ENCODE peak calls at places on chromosomes 2 and 18, in eight cellular contexts. M is OCI-LY7; F is neural crest cell; N is GM13976; I is A549; H is adrenal gland; O is activated B cell treated with CpG ODN at 0.5 μM for 24 hours; A is CD8-positive, alpha-beta T cell. V is an unnamed sample.

GRCh38 chr2:133062174-133062573 is 392.2 kb upstream of the LYPD1 start:
- DNase-seq in O (no peak), A (no peak), N (no peak), M (no peak), F (no peak), H (no peak), I (no peak), V (no peak)

GRCh38 chr2:101775092-101775491 is 77.6 kb downstream of the MAP4K4 start:
- DNase-seq in H (no peak), I (no peak), O (no peak), F (no peak), M (no peak), N (no peak), A (no peak), V (no peak)

GRCh38 chr2:140085674-140086073 is 1305.5 kb upstream of the NXPH2 start:
- DNase-seq in O (no peak), A (no peak), N (no peak), M (no peak), F (no peak), I (no peak), H (no peak), V (no peak)

GRCh38 chr18:56522826-56523225 is 115.6 kb downstream of the TXNL1 start:
- DNase-seq in F (no peak), A (no peak), I (no peak), O (no peak), N (no peak), H (no peak), M (no peak), V (no peak)

GRCh38 chr2:15555839-15556238 is 5.3 kb downstream of the NBAS start:
- DNase-seq in F (no peak), M (no peak), H (no peak), N (no peak), A (no peak), O (no peak), I (no peak), V (no peak)

GRCh38 chr18:23503038-23503966 is at the start of gene RMC1:
- DNase-seq in N (peak; percentile 98), M (peak; percentile 96), O (peak; percentile 100), I (peak; percentile 92), H (peak; percentile 97), F (peak; percentile 92), A (peak; percentile 99), V (peak; percentile 96)

GRCh38 chr18:13612111-13612997 is 114.0 kb downstream of the FAM210A start:
- DNase-seq in F (no peak), I (no peak), H (no peak), O (peak; percentile 69), N (peak; percentile 75), A (peak; percentile 83), M (peak; percentile 96), V (peak; percentile 70)

GRCh38 chr18:77366725-77367641 is 117.3 kb downstream of the GALR1 start:
- DNase-seq in M (no peak), H (no peak), N (no peak), I (peak; percentile 56), O (no peak), A (no peak), F (peak; percentile 8), V (no peak)

GRCh38 chr2:202375006-202375610 is 1.0 kb upstream of the BMPR2 start:
- DNase-seq in O (peak; percentile 23), F (peak; percentile 55), A (peak; percentile 41), N (peak; percentile 40), I (peak; percentile 74), H (peak; percentile 73), M (no peak), V (no peak)

GRCh38 chr2:172427990-172428840 is 829 bp downstream of the ITGA6 start:
- DNase-seq in A (peak; percentile 66), H (peak; percentile 28), I (peak; percentile 57), M (no peak), N (no peak), O (peak; percentile 19), F (peak; percentile 29), V (no peak)

GRCh38 chr2:205660521-205661124 is 21.7 kb upstream of the NRP2 start:
- DNase-seq in H (no peak), F (no peak), I (peak; percentile 27), N (peak; percentile 14), M (no peak), A (no peak), O (no peak), V (no peak)

GRCh38 chr2:593354-594026 is 83.7 kb downstream of the TMEM18 start:
- DNase-seq in N (no peak), F (no peak), M (no peak), I (no peak), A (no peak), O (no peak), H (no peak), V (no peak)

GRCh38 chr18:3250237-3251107 is 2.9 kb downstream of the MYL12A start:
- DNase-seq in N (no peak), M (no peak), O (no peak), F (no peak), A (no peak), H (no peak), I (no peak), V (no peak)

DNA sequence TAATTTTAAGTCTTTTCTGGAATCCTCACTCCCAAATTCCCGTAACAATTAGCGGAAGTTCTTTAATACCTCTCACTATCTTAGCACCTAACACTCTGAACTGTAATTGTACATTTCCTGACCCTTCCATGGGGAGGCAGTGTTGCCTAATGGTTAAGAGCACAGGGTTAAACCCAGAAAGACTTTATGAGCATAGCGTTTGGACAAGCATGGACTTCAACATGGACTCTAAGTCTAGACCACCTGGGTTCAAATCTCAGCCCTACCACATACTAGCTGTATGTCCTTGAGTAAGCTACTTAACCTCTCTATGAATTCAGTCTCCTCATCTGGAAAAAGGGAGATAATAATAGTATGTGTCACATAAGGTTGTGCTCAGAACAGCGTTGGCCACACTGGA is 13.0 kb downstream of the ANTXR1 start:
- DNase-seq in I (peak; percentile 56), F (no peak), M (peak; percentile 34), H (no peak), O (no peak), A (no peak), N (peak; percentile 53), V (peak; percentile 49)
- TF ChIP-seq CTCF in I (peak; percentile 50), F (peak; percentile 61), M (peak; percentile 81), H (peak; percentile 46), O (no peak), A (no peak), N (peak; percentile 55), V (peak; percentile 65)

GRCh38 chr2:184596819-184597411 is 1.4 kb upstream of the ZNF804A start:
- DNase-seq in M (peak; percentile 91), O (no peak), I (no peak), H (no peak), N (no peak), A (no peak), F (no peak), V (peak; percentile 23)
- TF ChIP-seq CTCF in M (peak; percentile 84), O (no peak), I (no peak), H (no peak), N (no peak), A (no peak), F (no peak), V (peak; percentile 16)

GRCh38 chr2:231613655-231614558 is 21.2 kb downstream of the TEX44 start:
- DNase-seq in O (peak; percentile 84), F (peak; percentile 80), N (peak; percentile 94), M (peak; percentile 99), I (peak; percentile 84), H (peak; percentile 94), A (peak; percentile 56), V (peak; percentile 95)

GRCh38 chr2:231612199-231613053 is 19.8 kb downstream of the TEX44 start:
- DNase-seq in A (peak; percentile 92), F (peak; percentile 83), N (peak; percentile 92), M (peak; percentile 91), H (peak; percentile 96), O (peak; percentile 92), I (peak; percentile 92), V (peak; percentile 93)

GRCh38 chr2:231613054-231613654 is 20.5 kb downstream of the TEX44 start:
- DNase-seq in O (no peak), A (no peak), F (no peak), H (no peak), M (peak; percentile 44), N (no peak), I (no peak), V (no peak)

GRCh38 chr2:231614559-231615057 is 21.9 kb downstream of the TEX44 start:
- DNase-seq in A (peak; percentile 30), O (peak; percentile 72), M (peak; percentile 73), I (no peak), H (no peak), N (peak; percentile 69), F (no peak), V (peak; percentile 58)

DNA sequence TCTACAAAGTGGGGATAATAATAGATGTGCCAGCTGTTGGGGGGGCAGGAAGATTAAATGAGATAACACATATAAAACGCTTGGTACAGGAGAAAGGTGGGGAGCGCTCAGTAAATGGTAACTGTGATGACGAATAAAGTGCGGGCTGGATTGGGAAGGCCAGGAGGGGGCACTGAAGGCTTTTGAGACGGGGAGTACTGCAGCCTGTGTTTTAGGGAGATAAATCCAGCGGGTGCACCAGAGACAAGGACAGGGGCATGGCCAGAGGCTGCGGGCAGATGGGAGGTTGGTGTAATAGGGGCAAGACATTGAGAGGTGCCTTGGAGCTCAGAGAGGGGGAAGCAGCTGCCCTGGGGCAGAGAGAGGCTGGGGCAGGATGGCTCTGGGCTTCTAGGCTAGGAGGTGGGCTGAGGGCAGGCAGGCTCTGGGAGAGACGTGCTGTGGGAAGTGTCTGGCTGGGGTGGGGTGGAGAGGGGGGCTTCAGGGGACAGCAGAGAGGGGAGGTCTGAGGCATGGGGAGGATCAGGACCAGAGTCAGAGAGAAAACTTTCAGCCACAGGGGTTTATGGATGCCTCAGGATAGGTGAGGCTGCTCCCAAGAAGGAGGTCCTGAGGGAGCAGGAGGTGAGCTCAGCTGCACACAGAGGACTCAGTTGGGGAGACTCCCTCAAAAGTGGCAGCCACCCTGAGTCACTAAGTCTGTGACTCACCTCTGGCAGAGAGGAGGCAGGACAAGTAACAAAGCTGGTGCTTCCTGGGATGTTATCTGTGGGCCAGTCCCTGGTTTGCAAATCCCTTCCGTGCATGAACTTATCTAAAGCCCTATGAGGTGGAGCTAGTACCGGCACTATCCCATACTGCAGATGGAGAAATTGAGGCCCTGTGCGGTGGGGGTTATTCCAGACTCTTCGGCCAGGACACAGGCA is 18.9 kb downstream of the TEX44 start:
- DNase-seq in I (peak; percentile 80), F (no peak), A (no peak), N (no peak), H (peak; percentile 88), M (peak; percentile 67), O (no peak), V (no peak)
- TF ChIP-seq CTCF in I (peak; percentile 29), F (peak; percentile 37), A (no peak), N (peak; percentile 13), H (no peak), M (peak; percentile 77), O (no peak), V (no peak)

DNA sequence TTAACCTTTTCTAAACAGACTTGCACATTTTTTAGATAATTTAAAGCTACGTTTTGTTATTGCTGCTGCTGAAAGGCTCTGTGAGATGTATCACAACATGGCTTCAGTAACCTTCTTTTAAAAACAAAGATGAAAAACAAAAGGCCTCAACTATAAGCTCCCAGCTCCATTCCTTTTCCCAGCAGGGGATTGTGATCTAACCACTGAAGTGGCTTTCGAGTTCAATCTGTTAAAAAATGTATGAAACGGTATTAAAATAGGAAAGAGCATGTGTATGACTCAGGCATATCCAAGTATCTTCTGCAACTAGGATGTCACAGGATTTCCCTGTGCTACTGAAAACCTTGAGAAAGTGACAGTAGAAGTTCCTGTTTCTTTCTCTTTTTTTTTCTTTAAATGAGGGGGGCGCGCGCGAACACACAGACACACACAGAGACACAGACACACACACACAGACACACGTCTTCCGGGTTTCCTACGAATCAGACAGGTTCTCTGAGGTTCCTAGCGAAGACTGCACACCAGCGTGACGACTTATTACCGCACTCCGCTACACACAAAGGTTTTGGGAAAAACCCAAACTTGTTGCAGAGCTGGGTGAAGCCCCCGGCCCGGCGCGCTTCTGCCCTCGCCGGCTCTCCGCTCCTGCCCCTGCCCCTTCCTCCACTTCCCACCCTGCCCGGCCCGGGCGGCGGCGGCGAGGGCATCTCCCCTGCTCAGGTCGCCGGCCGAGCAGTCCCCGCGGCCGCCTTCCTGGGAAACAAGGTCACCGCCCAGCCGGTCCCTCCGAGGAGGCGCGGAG is 86.8 kb downstream of the RBMS1 start:
- DNase-seq in O (peak; percentile 71), I (peak; percentile 88), H (peak; percentile 66), M (peak; percentile 88), F (no peak), A (peak; percentile 74), N (peak; percentile 56), V (peak; percentile 54)
- TF ChIP-seq CTCF in O (no peak), I (no peak), H (no peak), M (peak; percentile 62), F (no peak), A (no peak), N (no peak), V (no peak)